ENCODE peak calls at places on chromosomes 3 and 15, in seven cellular contexts. One of them, this sample, is unnamed.

GRCh38 chr3:197830308-197830966 is 39.4 kb downstream of the LRCH3 start:
- DNase-seq in mammary epithelial cell: no peak
- DNase-seq in CD8-positive, alpha-beta T cell: no peak
- DNase-seq in H1: no peak
- DNase-seq in uterus: no peak
- DNase-seq in cardiac fibroblast: no peak
- DNase-seq in stomach: no peak
- DNase-seq in this sample: no peak

GRCh38 chr3:132004571-132004970 is 30.2 kb downstream of the CPNE4 start:
- DNase-seq in mammary epithelial cell: no peak
- DNase-seq in CD8-positive, alpha-beta T cell: no peak
- DNase-seq in H1: no peak
- DNase-seq in uterus: no peak
- DNase-seq in cardiac fibroblast: peak
- DNase-seq in stomach: no peak
- DNase-seq in this sample: peak

GRCh38 chr15:68209735-68210408 is 4.7 kb upstream of the CALML4 start:
- DNase-seq in mammary epithelial cell: no peak
- DNase-seq in CD8-positive, alpha-beta T cell: no peak
- DNase-seq in H1: no peak
- DNase-seq in uterus: no peak
- DNase-seq in cardiac fibroblast: no peak
- DNase-seq in stomach: no peak
- DNase-seq in this sample: no peak

GRCh38 chr3:45097296-45097883 is 48.8 kb downstream of the CDCP1 start:
- DNase-seq in mammary epithelial cell: no peak
- DNase-seq in CD8-positive, alpha-beta T cell: no peak
- DNase-seq in H1: no peak
- DNase-seq in uterus: no peak
- DNase-seq in cardiac fibroblast: no peak
- DNase-seq in stomach: no peak
- DNase-seq in this sample: no peak

GRCh38 chr3:153783106-153783505 is 338.1 kb upstream of the ARHGEF26 start:
- DNase-seq in mammary epithelial cell: no peak
- DNase-seq in CD8-positive, alpha-beta T cell: no peak
- DNase-seq in H1: no peak
- DNase-seq in uterus: no peak
- DNase-seq in cardiac fibroblast: peak
- DNase-seq in stomach: no peak
- DNase-seq in this sample: peak

GRCh38 chr15:67973846-67974245 is 80.3 kb upstream of the PIAS1 start:
- DNase-seq in mammary epithelial cell: no peak
- DNase-seq in CD8-positive, alpha-beta T cell: no peak
- DNase-seq in H1: no peak
- DNase-seq in uterus: no peak
- DNase-seq in cardiac fibroblast: no peak
- DNase-seq in stomach: no peak
- DNase-seq in this sample: no peak

GRCh38 chr3:66797916-66798560 is 200.1 kb upstream of the KBTBD8 start:
- DNase-seq in mammary epithelial cell: no peak
- DNase-seq in CD8-positive, alpha-beta T cell: no peak
- DNase-seq in H1: peak
- DNase-seq in uterus: peak
- DNase-seq in cardiac fibroblast: peak
- DNase-seq in stomach: peak
- DNase-seq in this sample: peak

GRCh38 chr3:189688296-189688695 is 57.1 kb downstream of the TP63 start:
- DNase-seq in mammary epithelial cell: no peak
- DNase-seq in CD8-positive, alpha-beta T cell: no peak
- DNase-seq in H1: no peak
- DNase-seq in uterus: no peak
- DNase-seq in cardiac fibroblast: no peak
- DNase-seq in stomach: no peak
- DNase-seq in this sample: no peak

GRCh38 chr15:63832620-63833245 is 1.0 kb downstream of the HERC1 start:
- DNase-seq in mammary epithelial cell: no peak
- DNase-seq in CD8-positive, alpha-beta T cell: no peak
- DNase-seq in H1: no peak
- DNase-seq in uterus: no peak
- DNase-seq in cardiac fibroblast: no peak
- DNase-seq in stomach: no peak
- DNase-seq in this sample: peak

GRCh38 chr15:70451861-70452653 is 311.3 kb downstream of the UACA start:
- DNase-seq in mammary epithelial cell: no peak
- DNase-seq in CD8-positive, alpha-beta T cell: peak
- DNase-seq in H1: no peak
- DNase-seq in uterus: no peak
- DNase-seq in cardiac fibroblast: no peak
- DNase-seq in stomach: peak
- DNase-seq in this sample: no peak

GRCh38 chr3:131786386-131786785 is 248.4 kb downstream of the CPNE4 start:
- DNase-seq in mammary epithelial cell: no peak
- DNase-seq in CD8-positive, alpha-beta T cell: no peak
- DNase-seq in H1: no peak
- DNase-seq in uterus: no peak
- DNase-seq in cardiac fibroblast: no peak
- DNase-seq in stomach: no peak
- DNase-seq in this sample: no peak

GRCh38 chr3:143016321-143016972 is 15.1 kb downstream of the U2SURP start:
- DNase-seq in mammary epithelial cell: no peak
- DNase-seq in CD8-positive, alpha-beta T cell: no peak
- DNase-seq in H1: no peak
- DNase-seq in uterus: no peak
- DNase-seq in cardiac fibroblast: no peak
- DNase-seq in stomach: no peak
- DNase-seq in this sample: peak

GRCh38 chr3:10952525-10952924 is 40.0 kb upstream of the SLC6A1 start:
- DNase-seq in mammary epithelial cell: no peak
- DNase-seq in CD8-positive, alpha-beta T cell: no peak
- DNase-seq in H1: no peak
- DNase-seq in uterus: no peak
- DNase-seq in cardiac fibroblast: no peak
- DNase-seq in stomach: no peak
- DNase-seq in this sample: no peak

GRCh38 chr3:79606414-79606813 is 161.4 kb downstream of the ROBO1 start:
- DNase-seq in mammary epithelial cell: no peak
- DNase-seq in CD8-positive, alpha-beta T cell: no peak
- DNase-seq in H1: no peak
- DNase-seq in uterus: no peak
- DNase-seq in cardiac fibroblast: no peak
- DNase-seq in stomach: no peak
- DNase-seq in this sample: no peak
- H3K4me3 ChIP-seq in mammary epithelial cell: no peak
- H3K4me3 ChIP-seq in CD8-positive, alpha-beta T cell: no peak
- H3K4me3 ChIP-seq in H1: no peak
- H3K4me3 ChIP-seq in uterus: no peak
- H3K4me3 ChIP-seq in cardiac fibroblast: no peak
- H3K4me3 ChIP-seq in stomach: no peak
- H3K4me3 ChIP-seq in this sample: no peak

GRCh38 chr3:123693584-123693983 is 108.7 kb upstream of the HACD2 start:
- DNase-seq in mammary epithelial cell: no peak
- DNase-seq in CD8-positive, alpha-beta T cell: no peak
- DNase-seq in H1: no peak
- DNase-seq in uterus: no peak
- DNase-seq in cardiac fibroblast: no peak
- DNase-seq in stomach: no peak
- DNase-seq in this sample: no peak
- H3K4me3 ChIP-seq in mammary epithelial cell: no peak
- H3K4me3 ChIP-seq in CD8-positive, alpha-beta T cell: no peak
- H3K4me3 ChIP-seq in H1: no peak
- H3K4me3 ChIP-seq in uterus: no peak
- H3K4me3 ChIP-seq in cardiac fibroblast: no peak
- H3K4me3 ChIP-seq in stomach: peak
- H3K4me3 ChIP-seq in this sample: no peak

GRCh38 chr3:105353485-105354161 is 13.1 kb upstream of the ALCAM start:
- DNase-seq in mammary epithelial cell: no peak
- DNase-seq in CD8-positive, alpha-beta T cell: no peak
- DNase-seq in H1: no peak
- DNase-seq in uterus: no peak
- DNase-seq in cardiac fibroblast: peak
- DNase-seq in stomach: no peak
- DNase-seq in this sample: peak
- H3K4me3 ChIP-seq in mammary epithelial cell: no peak
- H3K4me3 ChIP-seq in CD8-positive, alpha-beta T cell: no peak
- H3K4me3 ChIP-seq in H1: peak
- H3K4me3 ChIP-seq in uterus: no peak
- H3K4me3 ChIP-seq in cardiac fibroblast: peak
- H3K4me3 ChIP-seq in stomach: peak
- H3K4me3 ChIP-seq in this sample: peak

DNA sequence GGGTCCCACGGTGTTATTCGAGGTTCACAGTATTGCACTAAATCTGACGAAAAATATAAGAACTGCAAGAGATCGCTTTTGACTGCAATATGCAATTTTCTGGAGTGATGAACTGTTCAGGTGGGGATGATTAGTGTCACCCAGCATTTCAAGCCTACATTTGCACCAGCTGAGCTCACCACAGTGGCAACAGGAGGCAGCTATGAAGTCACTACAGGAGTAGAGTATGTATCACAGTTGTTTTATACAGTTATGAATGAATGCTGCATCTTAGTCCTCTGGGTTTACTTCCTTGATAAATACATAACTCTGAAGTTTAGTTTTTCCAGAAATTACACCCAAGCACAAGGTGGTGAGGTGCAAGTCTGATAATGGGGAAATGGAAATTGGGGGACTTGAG is 69.6 kb downstream of the CHSY1 start:
- DNase-seq in mammary epithelial cell: no peak
- DNase-seq in CD8-positive, alpha-beta T cell: no peak
- DNase-seq in H1: no peak
- DNase-seq in uterus: no peak
- DNase-seq in cardiac fibroblast: no peak
- DNase-seq in stomach: no peak
- DNase-seq in this sample: no peak
- H3K4me3 ChIP-seq in mammary epithelial cell: no peak
- H3K4me3 ChIP-seq in CD8-positive, alpha-beta T cell: no peak
- H3K4me3 ChIP-seq in H1: no peak
- H3K4me3 ChIP-seq in uterus: no peak
- H3K4me3 ChIP-seq in cardiac fibroblast: no peak
- H3K4me3 ChIP-seq in stomach: no peak
- H3K4me3 ChIP-seq in this sample: no peak

GRCh38 chr3:47036145-47036544 is 56.7 kb downstream of the NBEAL2 start:
- DNase-seq in mammary epithelial cell: no peak
- DNase-seq in CD8-positive, alpha-beta T cell: no peak
- DNase-seq in H1: no peak
- DNase-seq in uterus: no peak
- DNase-seq in cardiac fibroblast: no peak
- DNase-seq in stomach: no peak
- DNase-seq in this sample: no peak

GRCh38 chr3:47035645-47036044 is 56.2 kb downstream of the NBEAL2 start:
- DNase-seq in mammary epithelial cell: no peak
- DNase-seq in CD8-positive, alpha-beta T cell: no peak
- DNase-seq in H1: no peak
- DNase-seq in uterus: no peak
- DNase-seq in cardiac fibroblast: no peak
- DNase-seq in stomach: no peak
- DNase-seq in this sample: no peak

GRCh38 chr3:47034868-47035489 is 55.5 kb downstream of the NBEAL2 start:
- DNase-seq in mammary epithelial cell: no peak
- DNase-seq in CD8-positive, alpha-beta T cell: no peak
- DNase-seq in H1: no peak
- DNase-seq in uterus: no peak
- DNase-seq in cardiac fibroblast: no peak
- DNase-seq in stomach: no peak
- DNase-seq in this sample: no peak
- H3K4me3 ChIP-seq in mammary epithelial cell: no peak
- H3K4me3 ChIP-seq in CD8-positive, alpha-beta T cell: no peak
- H3K4me3 ChIP-seq in H1: no peak
- H3K4me3 ChIP-seq in uterus: no peak
- H3K4me3 ChIP-seq in cardiac fibroblast: no peak
- H3K4me3 ChIP-seq in stomach: no peak
- H3K4me3 ChIP-seq in this sample: no peak

DNA sequence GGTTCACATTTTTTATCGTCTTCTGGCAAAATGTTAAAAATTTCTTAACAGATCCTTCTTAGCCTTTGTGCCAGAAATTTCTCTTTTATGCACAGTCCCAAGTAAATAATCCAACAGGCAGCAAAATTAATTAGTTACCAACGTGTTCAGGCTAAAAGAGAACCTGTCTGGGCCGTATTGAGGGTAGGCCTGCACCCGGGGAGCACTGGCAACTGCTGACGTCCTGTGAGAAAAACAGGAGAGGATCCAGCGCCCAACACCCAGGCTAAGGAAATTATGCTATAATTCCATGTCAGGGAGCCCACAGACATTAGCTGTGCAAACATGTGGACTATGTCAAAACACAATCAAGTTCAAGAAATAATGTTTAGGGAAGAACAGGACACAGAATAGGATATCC is 30.7 kb upstream of the CSTA start:
- DNase-seq in mammary epithelial cell: no peak
- DNase-seq in CD8-positive, alpha-beta T cell: no peak
- DNase-seq in H1: no peak
- DNase-seq in uterus: no peak
- DNase-seq in cardiac fibroblast: no peak
- DNase-seq in stomach: no peak
- DNase-seq in this sample: no peak
- H3K4me3 ChIP-seq in mammary epithelial cell: no peak
- H3K4me3 ChIP-seq in CD8-positive, alpha-beta T cell: no peak
- H3K4me3 ChIP-seq in H1: no peak
- H3K4me3 ChIP-seq in uterus: no peak
- H3K4me3 ChIP-seq in cardiac fibroblast: no peak
- H3K4me3 ChIP-seq in stomach: no peak
- H3K4me3 ChIP-seq in this sample: no peak